ENCODE peak calls at places on chromosomes 13 and 19, in six cellular contexts. Q is A549, L is A673, E is astrocyte of the cerebellum, V is neuronal stem cell, X is epithelial cell of esophagus. M is an unnamed sample.

GRCh38 chr13:52922961-52923360 is 74.5 kb upstream of the PCDH8 start:
- DNase-seq in Q (no peak), L (no peak), E (no peak), V (no peak), X (no peak), M (no peak)

GRCh38 chr13:110872034-110872767 is 42.7 kb downstream of the ANKRD10 start:
- DNase-seq in Q (no peak), L (no peak), E (no peak), V (no peak), X (no peak), M (no peak)

GRCh38 chr19:22601906-22602630 is 32.1 kb upstream of the ZNF492 start:
- DNase-seq in Q (no peak), L (no peak), E (no peak), V (no peak), X (no peak), M (no peak)

GRCh38 chr19:2733930-2734588 is 5.8 kb downstream of the SLC39A3 start:
- DNase-seq in Q (no peak), L (no peak), E (no peak), V (no peak), X (peak), M (no peak)

GRCh38 chr13:78102121-78102677 is 183.6 kb upstream of the EDNRB start:
- DNase-seq in Q (no peak), L (no peak), E (no peak), V (no peak), X (peak), M (peak)

GRCh38 chr13:82654851-82655517 is 1227.3 kb downstream of the SLITRK1 start:
- DNase-seq in Q (no peak), L (no peak), E (peak), V (no peak), X (peak), M (no peak)

GRCh38 chr19:14762111-14762510 is 16.2 kb downstream of the ADGRE2 start:
- DNase-seq in Q (no peak), L (no peak), E (no peak), V (no peak), X (no peak), M (no peak)

GRCh38 chr13:91133941-91134772 is 213.3 kb upstream of the MIR17HG start:
- DNase-seq in Q (peak), L (peak), E (peak), V (peak), X (peak), M (no peak)

GRCh38 chr13:111505175-111505777 is 184.8 kb downstream of the TEX29 start:
- DNase-seq in Q (peak), L (peak), E (no peak), V (peak), X (no peak), M (no peak)

GRCh38 chr13:112603641-112604220 is 15.8 kb upstream of the TUBGCP3 start:
- DNase-seq in Q (no peak), L (no peak), E (no peak), V (no peak), X (no peak), M (no peak)

GRCh38 chr13:108795841-108796240 is 166.4 kb downstream of the MYO16 start:
- DNase-seq in Q (no peak), L (no peak), E (peak), V (no peak), X (no peak), M (no peak)

GRCh38 chr13:69857188-69857821 is 250.3 kb upstream of the ATXN8OS start:
- DNase-seq in Q (peak), L (peak), E (peak), V (peak), X (peak), M (no peak)

GRCh38 chr19:17404621-17405249 is 695 bp downstream of the BST2 start:
- DNase-seq in Q (no peak), L (no peak), E (no peak), V (no peak), X (no peak), M (no peak)

GRCh38 chr13:42594577-42595571 is 20.9 kb downstream of the TNFSF11 start:
- DNase-seq in Q (peak), L (peak), E (peak), V (peak), X (peak), M (peak)

GRCh38 chr19:40933025-40933424 is 51.0 kb upstream of the CYP2A7 start:
- DNase-seq in Q (peak), L (peak), E (no peak), V (no peak), X (no peak), M (no peak)

GRCh38 chr19:15285896-15286591 is 46.3 kb downstream of the BRD4 start:
- DNase-seq in Q (no peak), L (no peak), E (no peak), V (no peak), X (no peak), M (no peak)

GRCh38 chr13:87255394-87255793 is 415.8 kb upstream of the SLITRK5 start:
- DNase-seq in Q (no peak), L (no peak), E (no peak), V (no peak), X (no peak), M (no peak)

GRCh38 chr19:47122359-47123335 is 8.0 kb upstream of the SAE1 start:
- DNase-seq in Q (no peak), L (no peak), E (no peak), V (no peak), X (peak), M (no peak)

GRCh38 chr13:101627556-101627943 is 175.1 kb downstream of the ITGBL1 start:
- DNase-seq in Q (no peak), L (peak), E (no peak), V (no peak), X (no peak), M (no peak)

GRCh38 chr19:7172794-7173193 is 103.3 kb downstream of the ZNF557 start:
- DNase-seq in Q (no peak), L (no peak), E (no peak), V (no peak), X (no peak), M (no peak)

GRCh38 chr13:58619396-58620113 is 988.0 kb downstream of the PCDH17 start:
- DNase-seq in Q (no peak), L (peak), E (no peak), V (no peak), X (no peak), M (no peak)

GRCh38 chr19:19403373-19403901 is 2.0 kb upstream of the GATAD2A start:
- DNase-seq in Q (no peak), L (peak), E (no peak), V (no peak), X (peak), M (no peak)

GRCh38 chr19:2888739-2889224 is 11.9 kb upstream of the ZNF57 start:
- DNase-seq in Q (no peak), L (no peak), E (no peak), V (no peak), X (peak), M (no peak)

GRCh38 chr13:94322925-94323324 is 156.6 kb downstream of the DCT start:
- DNase-seq in Q (no peak), L (peak), E (no peak), V (no peak), X (no peak), M (no peak)

GRCh38 chr19:47270408-47270807 is 4.3 kb upstream of the INAFM1 start:
- DNase-seq in Q (no peak), L (no peak), E (no peak), V (no peak), X (no peak), M (no peak)

GRCh38 chr13:88622362-88622973 is 951.3 kb downstream of the SLITRK5 start:
- DNase-seq in Q (no peak), L (no peak), E (no peak), V (no peak), X (peak), M (peak)

GRCh38 chr13:50277906-50278305 is 262.7 kb downstream of the KCNRG start:
- DNase-seq in Q (no peak), L (no peak), E (no peak), V (no peak), X (no peak), M (no peak)

GRCh38 chr19:48837081-48837524 is 812 bp upstream of the HSD17B14 start:
- DNase-seq in Q (peak), L (peak), E (no peak), V (peak), X (peak), M (no peak)
- H3K4me3 ChIP-seq in Q (peak), L (peak), E (peak), V (peak), X (peak), M (peak)

DNA sequence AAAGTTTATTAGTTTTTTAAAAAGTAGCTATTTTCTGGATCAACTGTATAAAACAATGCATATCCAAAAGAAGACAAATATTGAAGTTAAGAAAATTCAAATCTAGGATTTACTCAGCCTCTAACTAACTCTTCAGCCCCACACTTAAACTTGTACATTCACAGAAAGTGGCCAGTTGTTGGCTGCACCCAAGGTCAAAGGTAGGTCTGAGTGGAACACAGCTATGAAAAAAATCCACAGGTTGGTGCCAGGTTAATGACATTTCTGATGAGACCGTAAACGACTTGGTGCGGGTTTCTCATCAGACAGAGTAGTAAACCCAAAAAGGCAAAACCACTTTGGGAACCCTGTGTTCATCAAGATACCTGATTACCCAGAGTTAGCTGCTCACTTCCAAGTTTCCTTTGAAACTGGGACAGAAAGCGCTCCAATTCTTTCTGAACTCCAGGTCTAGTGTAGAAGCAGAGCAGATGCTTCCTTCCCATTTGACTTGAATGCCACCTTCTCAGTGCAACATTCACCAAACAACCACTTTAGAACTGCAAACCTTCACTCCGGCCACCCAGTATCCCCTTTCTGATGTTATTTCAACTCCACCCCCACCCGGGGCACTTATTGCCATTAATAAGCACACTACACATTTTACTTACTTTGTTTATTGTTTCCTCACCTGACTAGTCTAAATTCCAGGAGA is 208.3 kb upstream of the STARD13 start:
- DNase-seq in Q (no peak), L (no peak), E (no peak), V (no peak), X (no peak), M (no peak)
- H3K4me3 ChIP-seq in Q (no peak), L (no peak), E (no peak), V (no peak), X (no peak), M (no peak)

GRCh38 chr13:24878340-24878739 is 114.4 kb downstream of the RNF17 start:
- DNase-seq in Q (no peak), L (no peak), E (no peak), V (no peak), X (no peak), M (no peak)
- H3K4me3 ChIP-seq in Q (no peak), L (no peak), E (no peak), V (no peak), X (no peak), M (no peak)

GRCh38 chr19:1130801-1131717 is 27.3 kb downstream of the GPX4 start:
- DNase-seq in Q (no peak), L (no peak), E (no peak), V (no peak), X (no peak), M (no peak)
- H3K4me3 ChIP-seq in Q (no peak), L (peak), E (peak), V (peak), X (peak), M (peak)

DNA sequence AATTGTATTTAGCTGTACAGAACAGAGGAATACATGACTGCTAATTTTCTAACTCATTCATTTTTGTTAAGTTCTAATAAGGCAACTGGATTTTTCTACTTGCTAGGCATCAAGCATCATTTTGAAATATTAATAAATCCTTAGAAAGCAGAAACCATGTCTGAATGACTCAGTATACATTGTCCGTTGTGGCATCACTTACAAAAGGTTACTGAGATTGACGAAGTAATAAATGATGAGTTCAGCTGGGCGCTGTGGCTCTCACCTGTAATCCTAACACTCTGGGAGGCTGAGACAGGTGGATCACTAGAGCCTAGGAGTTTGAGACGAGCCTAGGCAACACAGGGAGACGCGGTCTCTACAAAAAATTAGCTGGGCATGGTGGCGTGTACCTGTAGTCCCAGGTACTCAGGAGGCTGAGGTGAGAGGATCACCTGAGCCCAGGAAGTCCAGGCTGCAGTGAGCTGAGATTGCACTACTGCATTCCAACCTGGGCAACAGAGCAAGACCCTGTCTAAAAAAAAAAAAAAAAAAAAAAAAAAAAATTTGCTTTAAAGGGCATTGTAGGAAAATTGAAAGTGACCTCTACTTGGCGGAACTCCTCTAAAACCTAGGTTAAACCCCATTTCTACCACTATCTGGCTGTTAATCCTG is 36.6 kb downstream of the LHFPL6 start:
- DNase-seq in Q (no peak), L (no peak), E (no peak), V (no peak), X (peak), M (no peak)
- H3K4me3 ChIP-seq in Q (no peak), L (peak), E (no peak), V (no peak), X (no peak), M (no peak)

GRCh38 chr19:39111593-39112199 is 13.9 kb upstream of the PAK4 start:
- DNase-seq in Q (peak), L (no peak), E (no peak), V (no peak), X (peak), M (no peak)

GRCh38 chr19:39106201-39106600 is 19.4 kb upstream of the PAK4 start:
- DNase-seq in Q (no peak), L (peak), E (no peak), V (no peak), X (no peak), M (no peak)

GRCh38 chr19:39112338-39112890 is 13.2 kb upstream of the PAK4 start:
- DNase-seq in Q (peak), L (no peak), E (no peak), V (no peak), X (peak), M (no peak)

GRCh38 chr19:39110263-39110967 is 15.2 kb upstream of the PAK4 start:
- DNase-seq in Q (peak), L (peak), E (no peak), V (peak), X (peak), M (no peak)

DNA sequence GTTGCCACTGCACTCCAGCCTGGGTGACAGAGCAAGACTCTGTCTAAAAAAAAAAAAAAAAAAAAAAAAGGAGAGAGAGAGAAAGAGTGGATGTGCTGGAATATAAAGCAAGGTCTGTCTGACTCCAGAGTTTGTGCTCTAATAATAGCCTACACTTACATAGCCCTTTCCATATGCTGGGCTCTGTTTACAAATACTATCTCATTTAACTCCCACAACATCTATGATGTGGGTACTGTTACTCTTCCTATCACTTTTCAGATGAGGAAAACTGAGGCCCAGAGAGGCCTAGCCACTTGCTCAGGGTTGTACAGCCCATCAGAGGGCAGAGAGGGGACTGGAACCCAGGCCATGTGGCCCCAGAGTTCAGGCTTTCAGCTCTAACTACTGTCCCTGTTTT is 15.9 kb upstream of the PAK4 start:
- DNase-seq in Q (no peak), L (no peak), E (no peak), V (no peak), X (no peak), M (no peak)
- H3K4me3 ChIP-seq in Q (no peak), L (no peak), E (no peak), V (no peak), X (no peak), M (no peak)

DNA sequence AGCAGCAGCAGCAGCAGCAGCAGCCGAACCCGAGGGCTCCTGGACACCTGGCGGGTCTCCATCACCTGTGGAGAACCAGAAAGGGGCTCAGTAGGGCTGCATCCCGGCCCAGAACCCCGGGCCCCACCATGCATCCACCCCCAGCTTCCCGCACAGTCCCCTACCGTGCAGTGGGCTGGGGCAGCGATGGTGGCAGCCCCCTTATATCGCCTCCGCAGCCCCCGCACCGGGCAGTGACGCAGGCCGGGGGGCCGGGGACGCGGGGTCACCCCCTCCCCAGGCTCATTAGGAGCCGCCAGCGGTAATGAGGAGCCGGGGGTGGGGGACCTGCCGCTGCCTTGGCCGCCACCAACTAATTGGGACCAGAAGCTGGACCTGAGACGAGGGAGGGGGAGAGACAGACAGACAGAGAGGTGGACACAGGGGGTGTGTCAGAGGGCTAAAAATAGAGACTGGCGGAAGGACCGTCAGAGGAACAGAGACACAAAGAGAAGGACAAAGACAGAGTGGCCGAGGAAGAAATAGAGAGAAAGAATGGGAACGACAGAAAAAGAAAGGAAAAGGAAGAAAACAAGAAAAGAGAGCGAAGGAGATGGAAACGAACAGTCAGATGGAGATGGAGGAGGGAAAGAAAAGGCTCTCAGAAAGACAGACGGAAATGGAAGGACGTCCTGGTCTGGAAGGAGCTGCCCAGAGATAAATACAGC is at the start of gene PTH2:
- DNase-seq in Q (no peak), L (no peak), E (no peak), V (no peak), X (no peak), M (no peak)
- H3K4me3 ChIP-seq in Q (peak), L (peak), E (no peak), V (peak), X (no peak), M (no peak)

GRCh38 chr13:48654511-48654910 is 782 bp downstream of the CYSLTR2 start:
- DNase-seq in Q (no peak), L (no peak), E (no peak), V (no peak), X (no peak), M (no peak)
- H3K4me3 ChIP-seq in Q (no peak), L (no peak), E (no peak), V (no peak), X (no peak), M (no peak)